ENCODE peak calls at places on chromosomes 12 and 14, in seven cellular contexts. C is HEK293T; S is effector CD4-positive, alpha-beta T cell; X is sigmoid colon; K is HTR-8/SVneo; Q is skeletal muscle cell; M is PC-3. W is an unnamed sample.
A peak's percentile ranks its signal among the peaks of the same experiment; 100 is the strongest.

GRCh38 chr12:84924956-84925355 is 12.4 kb upstream of the SLC6A15 start:
- DNase-seq in C (no peak), S (no peak), X (no peak), K (no peak), Q (peak; percentile 69), M (peak; percentile 16), W (no peak)

GRCh38 chr14:74508292-74508731 is 14.7 kb downstream of the ISCA2 start:
- DNase-seq in C (peak; percentile 42), S (no peak), X (no peak), K (no peak), Q (no peak), M (peak; percentile 22), W (no peak)

GRCh38 chr14:85528882-85529585 is 910 bp upstream of the FLRT2 start:
- DNase-seq in C (no peak), S (no peak), X (no peak), K (no peak), Q (no peak), M (peak; percentile 29), W (no peak)

GRCh38 chr12:32568241-32568640 is 110.9 kb upstream of the DNM1L start:
- DNase-seq in C (no peak), S (no peak), X (no peak), K (peak; percentile 20), Q (peak; percentile 60), M (peak; percentile 74), W (no peak)

GRCh38 chr14:52879958-52880357 is 70.9 kb downstream of the FERMT2 start:
- DNase-seq in C (no peak), S (no peak), X (no peak), K (no peak), Q (no peak), M (peak; percentile 9), W (no peak)

GRCh38 chr12:116595186-116595585 is 36.0 kb downstream of the MAP1LC3B2 start:
- DNase-seq in C (no peak), S (no peak), X (no peak), K (no peak), Q (no peak), M (no peak), W (no peak)

GRCh38 chr14:85536835-85537195 is 6.9 kb downstream of the FLRT2 start:
- DNase-seq in C (no peak), S (no peak), X (no peak), K (no peak), Q (no peak), M (no peak), W (no peak)

GRCh38 chr14:59154383-59154782 is 34.1 kb upstream of the DAAM1 start:
- DNase-seq in C (no peak), S (no peak), X (no peak), K (no peak), Q (no peak), M (no peak), W (no peak)

GRCh38 chr12:2902287-2902880 is 11.7 kb downstream of the TULP3 start:
- DNase-seq in C (no peak), S (no peak), X (peak; percentile 72), K (no peak), Q (no peak), M (no peak), W (no peak)

GRCh38 chr12:110174373-110174996 is 50.3 kb downstream of the IFT81 start:
- DNase-seq in C (no peak), S (no peak), X (no peak), K (no peak), Q (no peak), M (no peak), W (no peak)

GRCh38 chr14:53742226-53742607 is 214.4 kb downstream of the BMP4 start:
- DNase-seq in C (no peak), S (no peak), X (no peak), K (no peak), Q (no peak), M (no peak), W (no peak)

GRCh38 chr14:36069535-36069900 is 107.0 kb downstream of the PTCSC3 start:
- DNase-seq in C (peak; percentile 73), S (no peak), X (no peak), K (no peak), Q (no peak), M (peak; percentile 70), W (no peak)

GRCh38 chr12:67155863-67156262 is 113.3 kb upstream of the CAND1 start:
- DNase-seq in C (no peak), S (no peak), X (no peak), K (no peak), Q (peak; percentile 12), M (peak; percentile 53), W (no peak)